ENCODE peak calls at places on chromosomes 1 and 21, in six cellular contexts. One of them, this sample, is unnamed.

GRCh38 chr1:199298825-199299224 is 660.0 kb downstream of the PTPRC start:
- DNase-seq in upper lobe of left lung: no peak
- DNase-seq in transverse colon: no peak
- DNase-seq in sigmoid colon: no peak
- DNase-seq in Peyer's patch: no peak
- DNase-seq in ovary: no peak
- DNase-seq in this sample: no peak

GRCh38 chr1:14996133-14997050 is 157.2 kb upstream of the TMEM51 start:
- DNase-seq in transverse colon: no peak
- DNase-seq in ovary: no peak
- DNase-seq in sigmoid colon: no peak
- DNase-seq in upper lobe of left lung: no peak
- DNase-seq in Peyer's patch: no peak
- DNase-seq in this sample: no peak

GRCh38 chr21:38263493-38263892 is 6.7 kb downstream of the KCNJ15 start:
- DNase-seq in sigmoid colon: no peak
- DNase-seq in upper lobe of left lung: no peak
- DNase-seq in ovary: no peak
- DNase-seq in Peyer's patch: no peak
- DNase-seq in transverse colon: no peak
- DNase-seq in this sample: no peak

GRCh38 chr1:44048816-44049215 is 17.6 kb upstream of the SLC6A9 start:
- DNase-seq in upper lobe of left lung: no peak
- DNase-seq in sigmoid colon: no peak
- DNase-seq in Peyer's patch: no peak
- DNase-seq in transverse colon: no peak
- DNase-seq in ovary: no peak
- DNase-seq in this sample: no peak

GRCh38 chr1:53350853-53351767 is 23.2 kb upstream of the LRP8 start:
- DNase-seq in transverse colon: no peak
- DNase-seq in Peyer's patch: no peak
- DNase-seq in upper lobe of left lung: no peak
- DNase-seq in sigmoid colon: no peak
- DNase-seq in ovary: no peak
- DNase-seq in this sample: no peak

GRCh38 chr1:29213055-29213454 is 17.7 kb downstream of the MECR start:
- DNase-seq in transverse colon: no peak
- DNase-seq in ovary: no peak
- DNase-seq in sigmoid colon: no peak
- DNase-seq in upper lobe of left lung: no peak
- DNase-seq in Peyer's patch: no peak
- DNase-seq in this sample: no peak

GRCh38 chr1:94406446-94406845 is 11.7 kb upstream of the ABCD3 start:
- DNase-seq in transverse colon: no peak
- DNase-seq in sigmoid colon: no peak
- DNase-seq in Peyer's patch: no peak
- DNase-seq in upper lobe of left lung: no peak
- DNase-seq in ovary: no peak
- DNase-seq in this sample: no peak

GRCh38 chr1:117567976-117568375 is 37.9 kb upstream of the TENT5C start:
- DNase-seq in upper lobe of left lung: no peak
- DNase-seq in transverse colon: no peak
- DNase-seq in Peyer's patch: no peak
- DNase-seq in ovary: no peak
- DNase-seq in sigmoid colon: no peak
- DNase-seq in this sample: peak

GRCh38 chr1:21946836-21947587 is 9.9 kb upstream of the HSPG2 start:
- DNase-seq in sigmoid colon: no peak
- DNase-seq in transverse colon: no peak
- DNase-seq in upper lobe of left lung: peak
- DNase-seq in Peyer's patch: no peak
- DNase-seq in ovary: no peak
- DNase-seq in this sample: no peak

GRCh38 chr1:239814306-239814881 is 277.3 kb upstream of the FMN2 start:
- DNase-seq in transverse colon: no peak
- DNase-seq in upper lobe of left lung: no peak
- DNase-seq in ovary: peak
- DNase-seq in Peyer's patch: no peak
- DNase-seq in sigmoid colon: peak
- DNase-seq in this sample: no peak

GRCh38 chr1:188822248-188822647 is 1655.4 kb downstream of the BRINP3 start:
- DNase-seq in sigmoid colon: no peak
- DNase-seq in transverse colon: no peak
- DNase-seq in ovary: no peak
- DNase-seq in upper lobe of left lung: no peak
- DNase-seq in Peyer's patch: no peak
- DNase-seq in this sample: no peak

GRCh38 chr1:181100924-181101323 is 12.4 kb downstream of the IER5 start:
- DNase-seq in Peyer's patch: no peak
- DNase-seq in ovary: no peak
- DNase-seq in upper lobe of left lung: no peak
- DNase-seq in sigmoid colon: no peak
- DNase-seq in transverse colon: no peak
- DNase-seq in this sample: no peak

GRCh38 chr1:89573410-89573809 is 48.8 kb downstream of the LRRC8B start:
- DNase-seq in sigmoid colon: no peak
- DNase-seq in Peyer's patch: no peak
- DNase-seq in upper lobe of left lung: no peak
- DNase-seq in ovary: no peak
- DNase-seq in transverse colon: no peak
- DNase-seq in this sample: no peak

GRCh38 chr1:223189903-223190724 is 47.1 kb upstream of the TLR5 start:
- DNase-seq in ovary: no peak
- DNase-seq in Peyer's patch: no peak
- DNase-seq in upper lobe of left lung: no peak
- DNase-seq in transverse colon: no peak
- DNase-seq in sigmoid colon: no peak
- DNase-seq in this sample: no peak

GRCh38 chr1:80542231-80542630 is 1258.5 kb upstream of the ADGRL2 start:
- DNase-seq in ovary: no peak
- DNase-seq in sigmoid colon: no peak
- DNase-seq in Peyer's patch: no peak
- DNase-seq in transverse colon: no peak
- DNase-seq in upper lobe of left lung: no peak
- DNase-seq in this sample: no peak

GRCh38 chr1:64171797-64172281 is 31.6 kb upstream of the UBE2U start:
- DNase-seq in ovary: no peak
- DNase-seq in Peyer's patch: no peak
- DNase-seq in transverse colon: no peak
- DNase-seq in sigmoid colon: no peak
- DNase-seq in upper lobe of left lung: no peak
- DNase-seq in this sample: no peak

GRCh38 chr1:41611932-41612450 is 127.5 kb upstream of the EDN2 start:
- DNase-seq in ovary: no peak
- DNase-seq in sigmoid colon: peak
- DNase-seq in transverse colon: no peak
- DNase-seq in upper lobe of left lung: no peak
- DNase-seq in Peyer's patch: no peak
- DNase-seq in this sample: no peak

GRCh38 chr21:43770066-43770655 is 5.9 kb downstream of the CSTB start:
- DNase-seq in transverse colon: no peak
- DNase-seq in sigmoid colon: no peak
- DNase-seq in upper lobe of left lung: no peak
- DNase-seq in ovary: no peak
- DNase-seq in Peyer's patch: no peak
- DNase-seq in this sample: no peak

GRCh38 chr1:84298688-84299535 is 2.6 kb upstream of the SAMD13 start:
- DNase-seq in ovary: no peak
- DNase-seq in Peyer's patch: peak
- DNase-seq in sigmoid colon: peak
- DNase-seq in transverse colon: peak
- DNase-seq in upper lobe of left lung: peak
- DNase-seq in this sample: peak
- TF ChIP-seq POLR2A in ovary: no peak
- TF ChIP-seq POLR2A in Peyer's patch: peak
- TF ChIP-seq POLR2A in sigmoid colon: no peak
- TF ChIP-seq POLR2A in transverse colon: peak
- TF ChIP-seq POLR2A in upper lobe of left lung: no peak
- TF ChIP-seq POLR2A in this sample: no peak

DNA sequence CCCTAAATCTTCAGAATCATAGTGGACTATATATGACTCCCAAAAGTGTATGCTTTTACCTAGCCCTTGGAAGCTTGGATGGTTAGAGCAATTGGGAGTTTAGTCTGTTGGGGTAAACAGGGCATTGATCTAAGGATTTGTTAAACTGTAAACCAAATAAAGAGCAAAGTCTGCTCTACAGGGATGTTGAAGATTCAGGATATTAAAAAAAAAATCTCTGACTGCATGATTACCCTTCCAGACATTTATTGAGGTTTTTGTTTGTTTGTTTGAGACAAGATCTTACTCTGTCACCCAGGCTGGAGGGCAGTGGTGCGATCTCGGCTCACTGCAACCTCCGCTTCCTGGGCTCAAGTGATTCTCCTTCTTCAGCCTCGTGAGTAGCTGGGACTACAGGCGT is 31.6 kb downstream of the PBX1 start:
- DNase-seq in upper lobe of left lung: no peak
- DNase-seq in Peyer's patch: no peak
- DNase-seq in transverse colon: no peak
- DNase-seq in sigmoid colon: no peak
- DNase-seq in ovary: no peak
- DNase-seq in this sample: no peak
- H3K4me3 ChIP-seq in upper lobe of left lung: no peak
- H3K4me3 ChIP-seq in Peyer's patch: no peak
- H3K4me3 ChIP-seq in transverse colon: no peak
- H3K4me3 ChIP-seq in sigmoid colon: no peak
- H3K4me3 ChIP-seq in ovary: no peak
- H3K4me3 ChIP-seq in this sample: no peak

DNA sequence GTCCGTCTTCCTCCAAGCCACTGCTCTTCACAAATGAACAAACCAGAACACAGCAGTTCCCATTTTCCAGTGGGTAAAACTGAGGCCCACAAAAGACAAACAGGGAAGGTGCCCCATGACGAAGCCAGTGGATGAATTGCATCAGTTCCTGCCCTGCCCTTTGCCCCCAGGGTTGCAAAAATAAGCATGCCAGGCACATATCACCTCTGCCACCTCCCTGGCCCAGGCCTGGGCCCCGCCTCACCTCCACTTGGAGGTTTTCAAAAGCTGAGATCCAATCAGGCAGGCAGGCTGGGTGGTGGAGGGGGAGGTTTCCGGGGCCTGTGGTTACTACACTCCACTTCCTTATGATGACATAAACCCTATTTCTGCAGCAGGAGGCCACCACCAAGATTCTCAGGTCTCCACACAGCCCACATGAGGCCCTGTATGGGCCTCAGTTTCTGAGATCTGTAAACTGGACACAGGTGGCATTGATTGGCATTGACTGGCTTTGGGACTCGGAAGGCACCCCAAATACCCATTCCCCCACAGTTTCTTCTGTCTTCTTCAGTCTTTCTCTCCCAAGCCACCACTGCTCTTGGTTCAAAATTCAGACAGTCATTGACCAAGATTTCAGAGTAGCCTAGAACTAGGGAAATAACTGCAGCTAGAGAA is 4.1 kb downstream of the KIF21B start:
- DNase-seq in upper lobe of left lung: peak
- DNase-seq in sigmoid colon: no peak
- DNase-seq in Peyer's patch: peak
- DNase-seq in transverse colon: peak
- DNase-seq in ovary: no peak
- DNase-seq in this sample: peak
- TF ChIP-seq POLR2A in upper lobe of left lung: peak
- TF ChIP-seq POLR2A in sigmoid colon: no peak
- TF ChIP-seq POLR2A in Peyer's patch: peak
- TF ChIP-seq POLR2A in transverse colon: peak
- TF ChIP-seq POLR2A in ovary: no peak
- TF ChIP-seq POLR2A in this sample: no peak

GRCh38 chr1:32464716-32465540 is at the start of gene ZBTB8B:
- DNase-seq in upper lobe of left lung: peak
- DNase-seq in ovary: peak
- DNase-seq in transverse colon: peak
- DNase-seq in sigmoid colon: peak
- DNase-seq in Peyer's patch: peak
- DNase-seq in this sample: peak
- H3K4me3 ChIP-seq in upper lobe of left lung: peak
- H3K4me3 ChIP-seq in ovary: peak
- H3K4me3 ChIP-seq in transverse colon: peak
- H3K4me3 ChIP-seq in sigmoid colon: peak
- H3K4me3 ChIP-seq in Peyer's patch: peak
- H3K4me3 ChIP-seq in this sample: peak